ENCODE peak calls at places on chromosome 3, in six cellular contexts. J is epithelial cell of esophagus; P is GM13976; K is ELF-1; Y is stimulated activated effector memory CD8-positive, alpha-beta T cell treated with anti-CD3 and anti-CD28 coated beads, Interleukin-12 subunit alpha, Interleukin-12 subunit beta, amount 100 ng/mL, for 72 hours; V is WTC11. W is an unnamed sample.

GRCh38 chr3:189464800-189465199 is 166.4 kb upstream of the TP63 start:
- DNase-seq in V (no peak), J (no peak), Y (no peak), K (no peak), P (no peak), W (no peak)

GRCh38 chr3:14448756-14449728 is 46.6 kb downstream of the SLC6A6 start:
- DNase-seq in K (no peak), V (no peak), Y (no peak), J (no peak), P (no peak), W (no peak)

GRCh38 chr3:157543491-157544035 is 40.3 kb upstream of the VEPH1 start:
- DNase-seq in K (no peak), J (no peak), V (no peak), P (peak), Y (no peak), W (no peak)

GRCh38 chr3:193029800-193030199 is 112.1 kb upstream of the MB21D2 start:
- DNase-seq in V (no peak), Y (no peak), P (no peak), J (peak), K (no peak), W (no peak)

GRCh38 chr3:123449092-123449985 is 449 bp upstream of the ADCY5 start:
- DNase-seq in K (peak), J (peak), V (peak), Y (peak), P (peak), W (no peak)

GRCh38 chr3:33717616-33717865 is 513 bp downstream of the CLASP2 start:
- DNase-seq in V (peak), J (no peak), P (no peak), Y (no peak), K (no peak), W (no peak)

GRCh38 chr3:8416965-8417364 is 84.7 kb upstream of the LMCD1 start:
- DNase-seq in Y (no peak), J (peak), V (peak), K (peak), P (no peak), W (peak)

GRCh38 chr3:159586587-159587202 is 401.9 kb upstream of the IL12A start:
- DNase-seq in K (peak), Y (no peak), J (peak), V (peak), P (no peak), W (no peak)

GRCh38 chr3:32319607-32320006 is 72.0 kb upstream of the CMTM7 start:
- DNase-seq in K (no peak), V (no peak), P (no peak), Y (no peak), J (no peak), W (no peak)

GRCh38 chr3:127735767-127736693 is 63.3 kb downstream of the ABTB1 start:
- DNase-seq in P (peak), K (no peak), V (no peak), J (peak), Y (no peak), W (no peak)